ENCODE peak calls at places on chromosomes 7 and 10, in seven cellular contexts. G, X, I, L, S, K and P are unnamed samples.

GRCh38 chr7:13198036-13198435 is 510.6 kb downstream of the ARL4A start:
- DNase-seq in S (no peak), G (no peak), L (no peak), X (no peak), K (no peak), I (no peak), P (no peak)

GRCh38 chr7:108093903-108094302 is 36.3 kb downstream of the LAMB4 start:
- DNase-seq in L (no peak), S (no peak), G (no peak), X (peak; percentile 66), K (peak; percentile 23), I (no peak), P (no peak)

GRCh38 chr10:12500406-12501303 is 151.3 kb downstream of the CAMK1D start:
- DNase-seq in L (peak; percentile 48), S (no peak), G (no peak), I (peak; percentile 23), X (peak; percentile 50), K (no peak), P (peak; percentile 46)

GRCh38 chr10:15411035-15411434 is 39.9 kb upstream of the FAM171A1 start:
- DNase-seq in K (no peak), G (no peak), I (no peak), L (no peak), X (no peak), S (no peak), P (no peak)

GRCh38 chr10:28280652-28281051 is 22.2 kb downstream of the MPP7 start:
- DNase-seq in X (no peak), I (no peak), S (no peak), K (peak; percentile 51), L (no peak), G (no peak), P (no peak)

GRCh38 chr7:27030393-27031001 is 65.3 kb downstream of the HOXA1 start:
- DNase-seq in K (no peak), S (no peak), L (no peak), X (no peak), G (no peak), I (no peak), P (no peak)

GRCh38 chr7:65832281-65832680 is 40.6 kb upstream of the VKORC1L1 start:
- DNase-seq in K (peak; percentile 59), G (peak; percentile 12), I (no peak), S (peak; percentile 29), X (no peak), L (no peak), P (no peak)

GRCh38 chr10:69088471-69088769 is 517 bp downstream of the SRGN start:
- DNase-seq in X (no peak), S (no peak), L (no peak), K (no peak), I (no peak), G (no peak), P (no peak)

GRCh38 chr7:104980969-104981670 is 32.9 kb upstream of the KMT2E start:
- DNase-seq in L (no peak), G (no peak), K (peak; percentile 71), I (no peak), X (no peak), S (peak; percentile 58), P (no peak)

GRCh38 chr7:138865843-138866242 is 67.8 kb upstream of the ATP6V0A4 start:
- DNase-seq in K (no peak), I (no peak), L (no peak), S (no peak), X (no peak), G (no peak), P (no peak)

GRCh38 chr10:61752111-61753011 is 89.6 kb downstream of the CABCOCO1 start:
- DNase-seq in X (no peak), G (no peak), S (no peak), L (no peak), I (no peak), K (peak; percentile 51), P (no peak)

DNA sequence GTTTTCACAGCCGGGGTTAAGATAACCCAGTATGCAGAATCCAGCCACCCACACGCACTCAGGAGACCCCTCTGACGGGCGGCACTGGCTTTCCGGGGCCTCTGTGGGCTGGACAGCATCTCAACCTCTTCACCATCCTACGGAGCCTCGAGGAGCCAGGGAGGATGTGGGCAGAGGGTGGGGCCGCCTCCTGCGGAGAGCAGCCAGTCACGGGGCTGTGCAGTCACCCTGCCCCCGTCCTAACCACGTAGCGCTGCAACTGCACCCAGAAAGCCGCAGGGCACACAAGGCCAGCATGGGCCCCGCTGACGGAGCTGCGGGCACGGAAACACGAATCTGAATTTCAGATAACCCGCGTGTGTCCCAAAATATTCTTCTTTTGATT is 270.3 kb downstream of the ELFN1 start:
- DNase-seq in I (peak; percentile 97), G (peak; percentile 79), L (no peak), K (no peak), X (peak; percentile 78), S (no peak), P (peak; percentile 95)
- TF ChIP-seq POLR2A in I (no peak), G (peak; percentile 46), L (no peak), K (no peak), X (no peak), S (no peak), P (no peak)

DNA sequence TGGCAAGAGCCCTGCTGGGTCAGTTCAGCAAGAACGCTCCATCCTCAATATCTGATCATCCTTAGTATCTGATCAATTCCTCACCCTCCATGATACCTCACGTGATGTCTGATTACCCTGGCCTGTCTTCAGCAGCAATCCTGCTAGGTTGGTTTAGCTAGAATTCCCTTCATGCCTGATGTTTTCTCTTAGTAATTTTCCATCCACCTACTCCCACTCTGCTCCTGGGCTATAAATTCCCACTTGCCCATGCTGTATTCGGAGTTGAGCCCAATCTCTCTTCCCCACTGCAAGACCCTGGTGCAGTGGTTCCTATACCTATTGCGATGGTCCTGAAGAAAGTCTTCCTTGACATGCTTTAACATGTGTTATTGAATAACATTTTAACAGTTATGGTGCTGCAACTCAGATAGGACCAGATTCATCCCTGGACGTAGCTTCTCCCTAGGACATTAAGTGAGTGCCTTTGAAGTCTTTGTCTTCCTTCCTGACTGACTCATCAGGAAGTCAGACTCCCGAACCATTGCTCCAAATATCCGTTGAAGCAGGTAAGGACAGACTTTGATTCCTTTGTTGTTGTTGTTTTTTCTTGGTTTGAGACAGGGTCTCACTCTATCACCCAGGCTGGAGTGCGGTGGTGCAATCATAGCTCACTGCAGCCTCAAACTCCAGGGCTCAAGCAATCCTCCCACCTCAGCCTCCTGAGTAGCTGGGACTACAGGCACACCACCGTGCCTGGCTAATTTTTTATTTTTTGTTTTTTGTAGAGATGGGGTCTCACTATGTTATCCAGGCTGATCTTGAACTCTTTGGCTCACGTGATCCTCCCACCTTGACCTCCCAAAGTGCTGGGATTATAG is 29.4 kb upstream of the CLDN3 start:
- DNase-seq in K (no peak), S (peak; percentile 24), X (peak; percentile 2), G (no peak), L (peak; percentile 15), I (no peak), P (peak; percentile 46)
- TF ChIP-seq POLR2A in K (no peak), S (no peak), X (no peak), G (no peak), L (no peak), I (no peak), P (no peak)

GRCh38 chr10:106696239-106696638 is 468.3 kb downstream of the SORCS1 start:
- DNase-seq in L (no peak), X (no peak), I (no peak), G (no peak), S (no peak), K (no peak), P (no peak)
- TF ChIP-seq POLR2A in L (no peak), X (no peak), I (no peak), G (no peak), S (no peak), K (no peak), P (no peak)

GRCh38 chr7:364536-364935 is 74.6 kb downstream of the FOXL3 start:
- DNase-seq in G (no peak), X (no peak), K (no peak), S (no peak), L (no peak), I (peak; percentile 40), P (no peak)

GRCh38 chr7:363626-364025 is 73.7 kb downstream of the FOXL3 start:
- DNase-seq in K (no peak), X (no peak), L (no peak), G (no peak), I (peak; percentile 71), S (no peak), P (no peak)

GRCh38 chr7:360454-361100 is 70.6 kb downstream of the FOXL3 start:
- DNase-seq in X (peak; percentile 48), K (no peak), S (no peak), L (no peak), I (peak; percentile 62), G (no peak), P (peak; percentile 39)

GRCh38 chr7:361680-362415 is 71.9 kb downstream of the FOXL3 start:
- DNase-seq in I (peak; percentile 28), S (no peak), K (no peak), L (no peak), X (no peak), G (no peak), P (no peak)

DNA sequence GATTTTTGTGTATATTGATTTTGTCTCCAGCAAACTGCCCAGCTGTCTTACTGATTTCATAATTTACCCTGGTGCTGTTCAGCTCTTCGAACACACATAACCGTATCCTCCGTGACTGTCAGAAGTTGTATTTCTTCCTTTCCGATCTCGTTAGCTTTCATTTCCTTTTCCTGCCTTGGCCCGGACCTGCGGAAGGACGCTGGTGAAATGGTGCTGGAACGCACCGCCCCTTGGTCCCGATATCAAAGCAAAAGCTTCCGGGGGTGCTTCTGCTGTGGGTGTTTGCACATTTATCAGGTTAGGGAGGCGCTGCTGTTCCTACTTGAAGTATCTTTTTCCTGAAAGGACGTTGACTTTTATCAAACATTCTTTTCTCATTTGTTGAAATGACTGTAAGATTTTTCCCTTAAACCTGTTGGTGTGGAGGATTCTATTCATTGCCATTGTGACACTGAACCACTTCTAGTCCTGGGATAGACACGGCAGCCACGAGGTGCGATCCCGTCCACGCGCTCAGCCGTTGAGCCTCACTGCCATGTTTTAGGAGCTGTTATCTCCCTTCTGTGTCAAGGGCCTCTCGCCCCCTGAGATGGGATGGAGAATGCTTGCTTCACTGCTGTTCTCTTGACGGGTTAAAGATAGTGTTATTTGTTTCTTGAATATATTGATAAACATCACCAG is 72.6 kb downstream of the FOXL3 start:
- DNase-seq in S (no peak), G (peak; percentile 39), L (no peak), I (peak; percentile 82), K (peak; percentile 4), X (peak; percentile 63), P (peak; percentile 56)
- TF ChIP-seq POLR2A in S (no peak), G (no peak), L (no peak), I (no peak), K (no peak), X (no peak), P (no peak)

DNA sequence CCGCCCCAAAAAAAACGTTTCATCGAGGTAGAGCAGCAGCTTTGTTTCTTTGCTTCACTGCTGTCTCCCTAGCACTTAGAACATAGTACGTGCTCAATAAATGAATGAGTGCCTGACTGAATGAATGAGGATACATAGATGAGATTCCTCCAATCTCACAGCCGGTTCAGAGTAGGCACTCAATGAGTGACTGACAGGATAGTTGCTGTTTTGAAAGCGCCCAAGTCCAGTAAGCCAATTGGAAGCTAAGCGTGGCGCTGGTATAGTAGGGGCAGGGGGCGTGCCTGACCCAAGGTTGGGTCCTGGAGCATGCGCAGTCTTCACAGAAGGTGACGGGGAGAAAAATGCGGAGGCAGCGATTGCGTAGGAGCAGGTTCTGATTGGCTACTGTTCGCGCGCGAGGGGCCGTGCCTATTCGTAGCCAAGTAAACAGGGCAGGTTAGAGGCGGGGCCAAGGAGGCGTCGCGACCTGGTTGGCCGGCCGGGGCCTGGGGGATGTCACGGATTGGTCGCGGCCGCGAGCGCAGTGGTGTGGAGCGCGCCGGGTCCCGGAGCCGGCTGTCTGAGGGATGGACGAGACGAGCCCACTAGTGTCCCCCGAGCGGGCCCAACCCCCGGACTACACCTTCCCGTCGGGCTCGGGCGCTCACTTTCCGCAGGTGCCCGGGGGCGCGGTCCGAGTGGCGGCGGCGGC is at the start of gene PI4K2A:
- DNase-seq in X (peak; percentile 99), L (peak; percentile 100), G (peak; percentile 99), S (peak; percentile 99), I (peak; percentile 99), K (peak; percentile 99), P (peak; percentile 99)
- TF ChIP-seq POLR2A in X (peak; percentile 29), L (no peak), G (peak; percentile 71), S (peak; percentile 45), I (peak; percentile 56), K (peak; percentile 87), P (peak; percentile 83)